ENCODE peak calls at places on chromosomes 7 and 10, in five cellular contexts. A is tibial artery, J is brain microvascular endothelial cell, P is upper lobe of left lung, R is hepatocyte. S is an unnamed sample.

GRCh38 chr10:126956712-126957108 is 51.5 kb downstream of the DOCK1 start:
- DNase-seq in J (no peak), A (no peak), R (no peak), P (no peak), S (no peak)

GRCh38 chr10:69130251-69130650 is 6.3 kb downstream of the VPS26A start:
- DNase-seq in A (no peak), J (no peak), P (no peak), R (no peak), S (no peak)

GRCh38 chr7:127365164-127365956 is 27.1 kb downstream of the ZNF800 start:
- DNase-seq in P (no peak), R (no peak), A (no peak), J (peak), S (no peak)

GRCh38 chr7:99709838-99710541 is 25.0 kb downstream of the CYP3A7 start:
- DNase-seq in R (no peak), J (no peak), A (no peak), P (no peak), S (no peak)

GRCh38 chr10:12733271-12733670 is 268.2 kb downstream of the CCDC3 start:
- DNase-seq in R (no peak), A (no peak), J (no peak), P (no peak), S (no peak)

GRCh38 chr7:65978891-65979582 is 3.0 kb downstream of the GUSB start:
- DNase-seq in J (no peak), A (no peak), R (no peak), P (no peak), S (no peak)

GRCh38 chr10:80596391-80597257 is 58.9 kb downstream of the SH2D4B start:
- DNase-seq in J (peak), P (peak), A (no peak), R (peak), S (no peak)

GRCh38 chr7:86889501-86889900 is 170.0 kb downstream of the ELAPOR2 start:
- DNase-seq in J (no peak), R (no peak), P (no peak), A (no peak), S (no peak)

GRCh38 chr7:101754432-101755159 is 62.8 kb upstream of the CUX1 start:
- DNase-seq in A (no peak), R (peak), P (no peak), J (peak), S (no peak)

GRCh38 chr7:75762350-75762917 is 9.6 kb downstream of the CCL26 start:
- DNase-seq in J (peak), P (no peak), R (peak), A (no peak), S (no peak)

GRCh38 chr10:12418725-12419278 is 69.5 kb downstream of the CAMK1D start:
- DNase-seq in A (peak), J (no peak), R (no peak), P (no peak), S (no peak)

GRCh38 chr10:129841590-129841989 is 122.5 kb downstream of the EBF3 start:
- DNase-seq in R (no peak), A (no peak), P (no peak), J (no peak), S (no peak)

GRCh38 chr7:149843566-149843965 is 5.4 kb downstream of the ZNF862 start:
- DNase-seq in A (no peak), P (no peak), R (no peak), J (no peak), S (no peak)

GRCh38 chr7:23242321-23242720 is 4.3 kb upstream of the GPNMB start:
- DNase-seq in R (no peak), P (no peak), J (no peak), A (no peak), S (no peak)

GRCh38 chr10:78143576-78143975 is 109.9 kb downstream of the RPS24 start:
- DNase-seq in J (no peak), R (no peak), P (no peak), A (no peak), S (no peak)

GRCh38 chr7:68994841-68995240 is 603.4 kb upstream of the AUTS2 start:
- DNase-seq in R (no peak), J (no peak), A (no peak), P (no peak), S (no peak)

GRCh38 chr10:48964038-48964437 is 24.4 kb upstream of the LRRC18 start:
- DNase-seq in J (no peak), P (no peak), A (no peak), R (no peak), S (no peak)

GRCh38 chr7:55078465-55079372 is 59.9 kb downstream of the EGFR start:
- DNase-seq in J (no peak), P (peak), A (no peak), R (peak), S (no peak)

DNA sequence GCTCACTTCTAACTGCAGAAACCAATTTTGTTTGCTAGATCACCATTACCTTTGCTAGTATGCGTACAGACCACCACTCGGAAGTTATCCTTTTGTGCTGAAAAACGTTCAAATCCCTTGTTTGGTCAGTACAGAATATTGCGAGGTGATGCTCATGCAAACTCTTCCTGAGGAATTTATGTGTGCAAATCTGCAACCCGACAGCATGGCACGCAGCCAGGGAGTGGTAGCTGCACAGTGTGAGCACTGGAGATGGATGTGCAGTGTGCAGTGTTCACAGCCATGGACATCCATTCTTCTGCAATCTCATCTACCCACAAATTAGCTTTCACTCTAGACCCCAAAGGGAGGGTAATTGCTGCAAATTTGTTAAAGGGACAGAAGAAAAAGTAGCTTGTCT is 72.3 kb downstream of the CACUL1 start:
- DNase-seq in R (no peak), A (no peak), P (no peak), J (no peak), S (no peak)
- H3K4me3 ChIP-seq in R (no peak), A (no peak), P (no peak), J (no peak), S (no peak)

DNA sequence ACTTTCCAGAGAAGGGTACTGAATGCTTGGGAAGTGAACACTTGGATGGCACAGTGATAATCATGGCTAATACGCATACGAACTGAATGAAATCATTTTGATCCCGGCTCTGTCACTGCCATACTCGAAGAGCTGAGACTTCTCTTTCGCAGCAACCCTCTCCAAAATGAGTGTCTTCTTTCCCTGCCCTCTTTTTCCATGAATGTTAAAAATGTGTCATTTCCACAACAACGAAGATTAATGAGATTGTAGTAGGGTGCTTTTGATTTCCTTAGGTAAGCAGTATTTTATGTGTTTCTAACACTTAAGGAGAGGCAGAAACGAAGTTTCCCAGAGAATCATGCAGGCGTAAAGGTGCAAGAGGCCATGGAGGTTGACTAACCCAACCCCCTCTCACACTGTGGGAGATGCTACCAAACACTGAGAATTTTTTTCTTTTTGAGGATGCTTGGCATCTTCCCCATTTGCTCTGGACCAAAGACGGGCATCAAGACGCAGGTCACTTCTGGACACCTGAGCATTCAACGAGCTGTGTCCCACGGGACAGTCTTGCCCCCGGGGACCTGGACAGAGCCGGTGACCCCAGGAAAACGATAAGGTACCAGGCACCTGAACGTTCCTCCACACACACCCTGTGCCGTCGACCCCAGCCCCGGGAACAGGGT is 823 bp downstream of the COPG2 start:
- DNase-seq in A (no peak), P (no peak), J (no peak), R (peak), S (no peak)
- H3K27ac ChIP-seq in A (peak), P (peak), J (no peak), R (peak), S (peak)

GRCh38 chr10:306654-307185 is 171.5 kb downstream of the ZMYND11 start:
- DNase-seq in A (no peak), P (no peak), R (no peak), J (no peak), S (no peak)

GRCh38 chr10:308572-309085 is 173.4 kb downstream of the ZMYND11 start:
- DNase-seq in R (peak), J (no peak), P (no peak), A (no peak), S (no peak)

GRCh38 chr10:306007-306406 is 170.8 kb downstream of the ZMYND11 start:
- DNase-seq in J (no peak), R (no peak), P (no peak), A (no peak), S (no peak)

GRCh38 chr10:307659-308058 is 172.4 kb downstream of the ZMYND11 start:
- DNase-seq in P (no peak), J (no peak), A (no peak), R (no peak), S (no peak)

DNA sequence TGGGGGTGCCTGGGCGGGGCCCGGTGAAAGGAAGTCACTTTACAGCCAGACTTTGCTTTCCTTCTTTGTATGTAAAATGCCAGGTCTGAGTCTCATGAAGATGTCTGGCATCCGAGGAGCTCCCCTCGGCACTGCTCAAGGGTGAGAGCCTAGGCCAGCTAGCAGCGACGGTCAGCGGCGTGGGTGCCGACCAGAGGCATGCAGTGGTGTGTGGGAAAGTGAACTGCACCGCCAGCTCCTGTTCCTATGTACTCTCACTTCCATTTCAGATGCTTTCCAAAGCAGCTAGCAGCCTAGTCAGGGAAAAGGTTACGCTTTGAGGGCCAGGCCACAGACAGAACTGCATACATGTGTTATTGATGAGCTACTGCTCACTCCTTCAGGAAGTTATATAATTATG is 172.8 kb downstream of the ZMYND11 start:
- DNase-seq in A (no peak), R (no peak), P (no peak), J (no peak), S (no peak)
- TF ChIP-seq CTCF in A (no peak), R (no peak), P (no peak), J (no peak), S (no peak)

DNA sequence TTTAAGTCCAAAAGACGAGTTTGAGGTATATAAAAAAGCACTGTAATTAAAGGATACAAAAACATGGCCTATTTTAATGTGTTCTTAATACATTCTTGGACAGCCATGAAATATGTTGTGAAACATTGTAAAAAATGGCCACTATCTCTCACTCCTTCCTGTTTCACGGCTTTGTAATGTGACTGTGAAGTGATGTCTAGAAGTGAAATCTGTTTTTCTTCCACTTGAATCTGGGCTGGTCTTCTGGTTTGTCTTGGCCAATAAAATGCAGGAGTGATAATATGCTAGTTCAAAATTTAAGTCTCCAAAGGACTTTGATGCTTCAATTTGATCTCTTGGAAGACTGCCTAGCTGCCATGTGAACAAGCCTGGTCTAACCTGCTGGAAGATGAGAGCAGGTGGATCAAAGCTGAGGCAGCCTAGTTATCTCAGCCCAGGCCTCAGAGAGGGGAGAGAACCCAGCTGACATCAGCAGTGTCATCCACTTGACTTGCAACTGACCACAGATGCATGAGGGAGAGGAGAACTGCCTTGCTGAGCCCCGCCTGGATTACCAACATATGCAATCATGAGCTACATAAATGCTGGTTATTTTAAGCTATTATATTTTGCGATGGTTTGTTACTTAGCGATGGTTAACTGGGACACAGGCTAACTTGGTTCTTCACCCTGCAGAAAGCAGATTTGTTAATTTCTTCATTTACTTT is 323.3 kb downstream of the PRPF18 start:
- DNase-seq in R (no peak), P (no peak), J (no peak), A (no peak), S (no peak)
- H3K4me3 ChIP-seq in R (no peak), P (no peak), J (no peak), A (no peak), S (no peak)

GRCh38 chr7:77254915-77255314 is 55.3 kb upstream of the FGL2 start:
- DNase-seq in P (no peak), J (no peak), A (no peak), R (no peak), S (no peak)

GRCh38 chr7:77254429-77254828 is 54.8 kb upstream of the FGL2 start:
- DNase-seq in A (no peak), R (no peak), J (no peak), P (no peak), S (no peak)

GRCh38 chr7:77253151-77253550 is 53.5 kb upstream of the FGL2 start:
- DNase-seq in P (no peak), A (no peak), R (no peak), J (no peak), S (no peak)

GRCh38 chr7:77248154-77248553 is 48.5 kb upstream of the FGL2 start:
- DNase-seq in P (no peak), A (no peak), R (no peak), J (no peak), S (no peak)

DNA sequence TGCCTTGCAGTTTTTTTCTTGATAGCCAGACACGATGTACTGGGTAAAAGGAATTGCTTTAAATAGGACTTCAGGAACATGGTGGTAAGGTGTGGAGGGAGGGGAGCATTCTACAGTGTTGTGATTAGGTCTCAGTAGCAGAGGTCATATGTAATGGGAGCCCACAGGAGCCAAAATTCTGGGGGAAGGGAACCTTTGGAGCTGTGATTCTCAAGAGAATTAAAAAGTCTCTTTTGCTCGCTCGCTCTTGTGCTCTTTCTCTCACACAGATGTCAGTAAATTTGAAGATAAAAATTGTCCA is 51.9 kb upstream of the FGL2 start:
- DNase-seq in P (no peak), J (no peak), R (no peak), A (no peak), S (no peak)
- H3K27ac ChIP-seq in P (no peak), J (peak), R (no peak), A (no peak), S (no peak)

GRCh38 chr7:37162106-37162505 is 286.6 kb downstream of the ELMO1 start:
- DNase-seq in J (no peak), R (no peak), A (no peak), P (no peak), S (no peak)
- TF ChIP-seq CTCF in J (no peak), R (no peak), A (no peak), P (no peak), S (no peak)

GRCh38 chr7:604038-604883 is 84.6 kb upstream of the PDGFA start:
- DNase-seq in P (peak), J (peak), R (no peak), A (peak), S (peak)
- H3K4me3 ChIP-seq in P (peak), J (peak), R (no peak), A (peak), S (no peak)

DNA sequence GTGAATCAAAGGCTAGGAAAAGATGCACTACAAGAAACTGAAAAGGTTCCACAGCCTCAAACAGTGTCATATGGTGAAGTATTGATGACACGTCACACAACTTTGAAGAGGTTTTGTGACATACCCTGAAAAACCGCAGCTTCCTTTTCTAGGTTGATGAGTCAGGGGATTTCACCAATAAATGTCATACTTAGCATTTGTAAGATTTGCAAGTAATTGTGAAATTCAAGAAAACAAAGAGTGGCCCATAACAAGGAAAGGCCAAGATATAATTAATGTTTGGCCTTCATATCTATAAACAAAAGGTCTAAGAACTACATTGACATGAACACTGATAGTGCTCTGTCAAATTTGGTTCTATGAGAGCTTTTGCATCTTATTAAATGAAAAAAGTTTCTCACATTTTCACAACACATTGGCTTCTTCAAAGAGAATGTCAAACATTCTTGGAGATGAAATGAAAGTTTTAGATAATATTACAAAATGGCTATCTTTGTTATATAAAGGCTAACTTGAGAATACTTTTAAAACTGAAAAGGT is 62.0 kb upstream of the NAMPT start:
- DNase-seq in A (no peak), R (no peak), J (peak), P (peak), S (no peak)
- H3K27ac ChIP-seq in A (no peak), R (no peak), J (peak), P (peak), S (no peak)